ENCODE peak calls at places on chromosomes 12 and 14, in ten cellular contexts. D, I, K, P, W, U, E, M, V and R are unnamed samples.

GRCh38 chr12:117032593-117033381 is 66.4 kb downstream of the TESC start:
- DNase-seq in D (no peak), I (peak), K (peak), P (no peak), W (no peak), U (peak), E (no peak), M (no peak), V (no peak), R (no peak)

GRCh38 chr14:57831981-57832380 is 33.9 kb downstream of the SLC35F4 start:
- DNase-seq in D (no peak), I (no peak), K (no peak), P (no peak), W (no peak), U (no peak), E (no peak), M (no peak), V (peak), R (no peak)

GRCh38 chr14:48874701-48875100 is 711.5 kb downstream of the RPS29 start:
- DNase-seq in D (no peak), I (no peak), K (no peak), P (no peak), W (no peak), U (no peak), E (no peak), M (no peak), V (no peak), R (no peak)

GRCh38 chr12:23504641-23505399 is 444.6 kb downstream of the SOX5 start:
- DNase-seq in D (no peak), I (no peak), K (no peak), P (no peak), W (no peak), U (no peak), E (no peak), M (no peak), V (no peak), R (no peak)

GRCh38 chr14:54493293-54493692 is 4.5 kb upstream of the GMFB start:
- DNase-seq in D (no peak), I (no peak), K (peak), P (no peak), W (no peak), U (no peak), E (peak), M (no peak), V (no peak), R (no peak)

GRCh38 chr12:100331871-100332270 is 25.0 kb upstream of the SLC17A8 start:
- DNase-seq in D (no peak), I (no peak), K (no peak), P (no peak), W (no peak), U (no peak), E (no peak), M (no peak), V (no peak), R (no peak)

GRCh38 chr12:28966049-28966778 is 182.9 kb upstream of the FAR2 start:
- DNase-seq in D (peak), I (no peak), K (peak), P (peak), W (no peak), U (no peak), E (no peak), M (no peak), V (no peak), R (no peak)

GRCh38 chr12:9634177-9634803 is 26.6 kb upstream of the KLRB1 start:
- DNase-seq in D (peak), I (no peak), K (peak), P (no peak), W (peak), U (peak), E (peak), M (peak), V (no peak), R (peak)

GRCh38 chr12:47892819-47893218 is 12.0 kb downstream of the VDR start:
- DNase-seq in D (no peak), I (no peak), K (no peak), P (no peak), W (no peak), U (peak), E (no peak), M (no peak), V (no peak), R (no peak)

GRCh38 chr12:55682087-55682796 is 25.5 kb downstream of the ITGA7 start:
- DNase-seq in D (no peak), I (no peak), K (no peak), P (no peak), W (no peak), U (no peak), E (no peak), M (peak), V (no peak), R (no peak)

GRCh38 chr14:96792581-96792980 is 4.6 kb upstream of the VRK1 start:
- DNase-seq in D (no peak), I (no peak), K (no peak), P (no peak), W (no peak), U (no peak), E (no peak), M (no peak), V (no peak), R (no peak)

GRCh38 chr12:43349863-43350262 is 202.1 kb downstream of the ADAMTS20 start:
- DNase-seq in D (no peak), I (no peak), K (no peak), P (no peak), W (no peak), U (no peak), E (no peak), M (no peak), V (peak), R (no peak)

GRCh38 chr12:130482448-130482847 is 144.8 kb downstream of the PIWIL1 start:
- DNase-seq in D (no peak), I (no peak), K (no peak), P (no peak), W (no peak), U (no peak), E (no peak), M (no peak), V (no peak), R (no peak)

GRCh38 chr14:58713677-58714076 is 75.9 kb downstream of the DACT1 start:
- DNase-seq in D (no peak), I (no peak), K (no peak), P (no peak), W (no peak), U (no peak), E (no peak), M (no peak), V (no peak), R (no peak)

GRCh38 chr12:115140981-115141380 is 457.0 kb upstream of the TBX3 start:
- DNase-seq in D (no peak), I (no peak), K (no peak), P (no peak), W (no peak), U (no peak), E (no peak), M (no peak), V (no peak), R (no peak)

GRCh38 chr12:124086299-124086898 is 113.4 kb downstream of the ZNF664 start:
- DNase-seq in D (no peak), I (no peak), K (no peak), P (no peak), W (no peak), U (no peak), E (no peak), M (no peak), V (no peak), R (no peak)

GRCh38 chr12:105100207-105100985 is 7.1 kb upstream of the WASHC4 start:
- DNase-seq in D (no peak), I (no peak), K (no peak), P (no peak), W (no peak), U (peak), E (no peak), M (no peak), V (peak), R (no peak)

GRCh38 chr12:74747305-74747704 is 209.7 kb downstream of the ATXN7L3B start:
- DNase-seq in D (no peak), I (no peak), K (no peak), P (no peak), W (no peak), U (peak), E (no peak), M (no peak), V (peak), R (no peak)

GRCh38 chr12:4214912-4215861 is 58.4 kb upstream of the CCND2 start:
- DNase-seq in D (no peak), I (no peak), K (no peak), P (no peak), W (peak), U (no peak), E (no peak), M (peak), V (no peak), R (peak)

GRCh38 chr12:28294300-28294699 is 104.0 kb downstream of the CCDC91 start:
- DNase-seq in D (no peak), I (no peak), K (no peak), P (no peak), W (no peak), U (no peak), E (no peak), M (no peak), V (no peak), R (no peak)

GRCh38 chr14:56199095-56199975 is 81.1 kb downstream of the PELI2 start:
- DNase-seq in D (peak), I (no peak), K (no peak), P (peak), W (peak), U (peak), E (peak), M (no peak), V (peak), R (no peak)

GRCh38 chr14:59301354-59301753 is 112.9 kb downstream of the DAAM1 start:
- DNase-seq in D (no peak), I (no peak), K (no peak), P (no peak), W (peak), U (no peak), E (no peak), M (peak), V (no peak), R (no peak)

GRCh38 chr12:16399110-16399509 is 51.7 kb downstream of the MGST1 start:
- DNase-seq in D (no peak), I (no peak), K (no peak), P (no peak), W (no peak), U (no peak), E (no peak), M (no peak), V (no peak), R (no peak)

GRCh38 chr14:31024042-31024480 is 1.4 kb upstream of the AP4S1 start:
- DNase-seq in D (no peak), I (no peak), K (no peak), P (no peak), W (no peak), U (no peak), E (no peak), M (no peak), V (no peak), R (no peak)

GRCh38 chr14:59565112-59565511 is 11.5 kb downstream of the CCDC175 start:
- DNase-seq in D (no peak), I (no peak), K (no peak), P (no peak), W (no peak), U (no peak), E (no peak), M (no peak), V (no peak), R (no peak)

GRCh38 chr12:93135286-93136239 is 206.5 kb upstream of the EEA1 start:
- DNase-seq in D (no peak), I (no peak), K (peak), P (peak), W (peak), U (peak), E (no peak), M (no peak), V (no peak), R (no peak)

GRCh38 chr14:105092912-105093425 is 27.7 kb upstream of the GPR132 start:
- DNase-seq in D (peak), I (peak), K (no peak), P (no peak), W (peak), U (peak), E (no peak), M (peak), V (no peak), R (peak)

GRCh38 chr14:104970231-104971068 is 7.7 kb downstream of the AHNAK2 start:
- DNase-seq in D (peak), I (peak), K (no peak), P (no peak), W (no peak), U (peak), E (peak), M (no peak), V (peak), R (no peak)

GRCh38 chr14:102055181-102055901 is 31.5 kb downstream of the HSP90AA1 start:
- DNase-seq in D (no peak), I (peak), K (no peak), P (no peak), W (no peak), U (peak), E (no peak), M (no peak), V (peak), R (no peak)

GRCh38 chr14:77301103-77301502 is 19.6 kb downstream of the POMT2 start:
- DNase-seq in D (peak), I (no peak), K (peak), P (peak), W (peak), U (peak), E (peak), M (peak), V (peak), R (no peak)

GRCh38 chr12:55743131-55743921 is 404 bp downstream of the GDF11 start:
- DNase-seq in D (peak), I (no peak), K (no peak), P (no peak), W (peak), U (peak), E (peak), M (peak), V (no peak), R (peak)

GRCh38 chr12:68899251-68899771 is 33.7 kb downstream of the CPM start:
- DNase-seq in D (no peak), I (no peak), K (no peak), P (no peak), W (no peak), U (peak), E (no peak), M (no peak), V (peak), R (no peak)

GRCh38 chr14:69612759-69613145 is 1.4 kb downstream of the SUSD6 start:
- DNase-seq in D (no peak), I (no peak), K (peak), P (no peak), W (no peak), U (peak), E (no peak), M (no peak), V (no peak), R (no peak)

GRCh38 chr14:93073366-93073722 is 42.4 kb downstream of the ITPK1 start:
- DNase-seq in D (no peak), I (no peak), K (no peak), P (no peak), W (no peak), U (no peak), E (no peak), M (no peak), V (no peak), R (no peak)

GRCh38 chr12:13661005-13661887 is 320.2 kb downstream of the GRIN2B start:
- DNase-seq in D (peak), I (no peak), K (peak), P (peak), W (no peak), U (peak), E (peak), M (peak), V (peak), R (no peak)